ENCODE peak calls at places on chromosomes 3 and 15, in five cellular contexts. P is activated CD4-positive, alpha-beta T cell treated with anti-CD3 and anti-CD28 coated beads for 1 hour; X is GM12865; C is H7; Q is Kasumi-1. D is an unnamed sample.

GRCh38 chr3:112582242-112582874 is 20.5 kb downstream of the SLC35A5 start:
- DNase-seq in Q (peak), X (peak), P (no peak), C (no peak), D (no peak)

GRCh38 chr3:28936154-28936553 is 344.7 kb upstream of the RBMS3 start:
- DNase-seq in P (no peak), C (no peak), X (no peak), Q (no peak), D (no peak)

GRCh38 chr3:34419801-34420200 is 621.4 kb downstream of the PDCD6IP start:
- DNase-seq in X (no peak), Q (peak), C (peak), P (no peak), D (no peak)

GRCh38 chr15:31024330-31024729 is 32.9 kb upstream of the MTMR10 start:
- DNase-seq in Q (no peak), P (no peak), X (no peak), C (peak), D (peak)

GRCh38 chr15:40282870-40283614 is at the start of gene ANKRD63:
- DNase-seq in C (peak), Q (peak), P (no peak), X (no peak), D (no peak)

GRCh38 chr3:69500604-69501003 is 114.7 kb upstream of the FRMD4B start:
- DNase-seq in Q (peak), C (no peak), X (no peak), P (no peak), D (no peak)

GRCh38 chr3:17820704-17821103 is 78.3 kb upstream of the TBC1D5 start:
- DNase-seq in X (no peak), Q (peak), C (no peak), P (no peak), D (no peak)

GRCh38 chr3:99699841-99700240 is 61.4 kb downstream of the COL8A1 start:
- DNase-seq in C (no peak), P (no peak), X (peak), Q (no peak), D (no peak)

GRCh38 chr3:29764603-29765254 is 483.9 kb downstream of the RBMS3 start:
- DNase-seq in X (peak), C (no peak), P (no peak), Q (peak), D (peak)

GRCh38 chr3:72582211-72582878 is 265.9 kb downstream of the SHQ1 start:
- DNase-seq in C (peak), X (peak), Q (no peak), P (no peak), D (no peak)

GRCh38 chr15:38818156-38818745 is 253.6 kb upstream of the RASGRP1 start:
- DNase-seq in P (no peak), C (peak), Q (no peak), X (no peak), D (no peak)

GRCh38 chr15:85421116-85421925 is 40.9 kb downstream of the AKAP13 start:
- DNase-seq in C (no peak), X (no peak), Q (no peak), P (no peak), D (no peak)

GRCh38 chr3:18443670-18444596 is 18.8 kb upstream of the SATB1 start:
- DNase-seq in P (no peak), X (no peak), C (peak), Q (peak), D (no peak)

GRCh38 chr15:25178835-25179672 is 224.3 kb downstream of the SNRPN start:
- DNase-seq in Q (no peak), X (no peak), P (no peak), C (peak), D (no peak)

GRCh38 chr3:157067114-157067513 is 92.8 kb downstream of the CCNL1 start:
- DNase-seq in P (no peak), X (peak), C (no peak), Q (no peak), D (no peak)

GRCh38 chr15:91916051-91916450 is 62.5 kb downstream of the SLCO3A1 start:
- DNase-seq in X (no peak), Q (no peak), P (no peak), C (no peak), D (no peak)

GRCh38 chr3:197795200-197795599 is 4.1 kb downstream of the LRCH3 start:
- DNase-seq in Q (no peak), X (no peak), P (no peak), C (no peak), D (peak)

GRCh38 chr3:164522073-164522763 is 556.1 kb downstream of the SI start:
- DNase-seq in Q (no peak), C (no peak), P (no peak), X (no peak), D (no peak)

GRCh38 chr3:160755776-160756304 is at the start of gene PPM1L:
- DNase-seq in P (peak), X (peak), C (peak), Q (peak), D (no peak)

GRCh38 chr3:36525115-36525711 is 144.9 kb downstream of the STAC start:
- DNase-seq in P (no peak), C (no peak), Q (no peak), X (no peak), D (peak)

GRCh38 chr3:108489776-108490175 is 20.6 kb downstream of the MYH15 start:
- DNase-seq in Q (peak), X (peak), P (no peak), C (peak), D (no peak)

GRCh38 chr15:66565731-66566130 is at the start of gene LCTL:
- DNase-seq in Q (no peak), C (peak), P (no peak), X (no peak), D (no peak)

GRCh38 chr3:40047406-40047805 is 238.0 kb downstream of the MYRIP start:
- DNase-seq in P (no peak), Q (no peak), C (no peak), X (no peak), D (no peak)

GRCh38 chr3:177201707-177202397 is 4.6 kb upstream of the TBL1XR1 start:
- DNase-seq in P (peak), C (no peak), Q (peak), X (peak), D (no peak)

GRCh38 chr3:160869825-160870224 is 113.8 kb downstream of the PPM1L start:
- DNase-seq in X (no peak), Q (no peak), C (no peak), P (no peak), D (no peak)